ENCODE peak calls at places on chromosomes 5 and 9, in ten cellular contexts. One of them, this sample, is unnamed.

GRCh38 chr9:134620751-134621557 is 20.6 kb upstream of the COL5A1 start:
- DNase-seq in lung: no peak
- DNase-seq in hepatocyte: no peak
- DNase-seq in CD8-positive, alpha-beta T cell: no peak
- DNase-seq in left ventricle myocardium inferior: no peak
- DNase-seq in fibroblast of lung: no peak
- DNase-seq in GM23338: no peak
- DNase-seq in breast epithelium: peak
- DNase-seq in endodermal cell: peak
- DNase-seq in upper lobe of left lung: no peak
- DNase-seq in this sample: peak

GRCh38 chr9:135324329-135324728 is 155.3 kb upstream of the PPP1R26 start:
- DNase-seq in lung: no peak
- DNase-seq in endodermal cell: no peak
- DNase-seq in breast epithelium: no peak
- DNase-seq in left ventricle myocardium inferior: no peak
- DNase-seq in hepatocyte: no peak
- DNase-seq in fibroblast of lung: no peak
- DNase-seq in GM23338: no peak
- DNase-seq in upper lobe of left lung: peak
- DNase-seq in CD8-positive, alpha-beta T cell: no peak
- DNase-seq in this sample: no peak

GRCh38 chr9:94018628-94019027 is 63.5 kb upstream of the BARX1 start:
- DNase-seq in endodermal cell: no peak
- DNase-seq in upper lobe of left lung: peak
- DNase-seq in GM23338: no peak
- DNase-seq in left ventricle myocardium inferior: no peak
- DNase-seq in lung: no peak
- DNase-seq in hepatocyte: no peak
- DNase-seq in breast epithelium: no peak
- DNase-seq in fibroblast of lung: peak
- DNase-seq in CD8-positive, alpha-beta T cell: no peak
- DNase-seq in this sample: no peak

GRCh38 chr5:159786901-159787691 is 129.2 kb upstream of the ADRA1B start:
- DNase-seq in breast epithelium: no peak
- DNase-seq in GM23338: no peak
- DNase-seq in left ventricle myocardium inferior: peak
- DNase-seq in CD8-positive, alpha-beta T cell: no peak
- DNase-seq in hepatocyte: peak
- DNase-seq in lung: peak
- DNase-seq in endodermal cell: no peak
- DNase-seq in fibroblast of lung: peak
- DNase-seq in upper lobe of left lung: peak
- DNase-seq in this sample: no peak

GRCh38 chr5:58849995-58850667 is 267.3 kb downstream of the RAB3C start:
- DNase-seq in fibroblast of lung: peak
- DNase-seq in left ventricle myocardium inferior: no peak
- DNase-seq in upper lobe of left lung: peak
- DNase-seq in GM23338: peak
- DNase-seq in hepatocyte: peak
- DNase-seq in breast epithelium: no peak
- DNase-seq in CD8-positive, alpha-beta T cell: no peak
- DNase-seq in lung: peak
- DNase-seq in endodermal cell: peak
- DNase-seq in this sample: peak

GRCh38 chr5:43190755-43191603 is 1.0 kb upstream of the NIM1K start:
- DNase-seq in CD8-positive, alpha-beta T cell: no peak
- DNase-seq in hepatocyte: peak
- DNase-seq in GM23338: no peak
- DNase-seq in fibroblast of lung: peak
- DNase-seq in endodermal cell: no peak
- DNase-seq in lung: no peak
- DNase-seq in left ventricle myocardium inferior: no peak
- DNase-seq in breast epithelium: no peak
- DNase-seq in upper lobe of left lung: no peak
- DNase-seq in this sample: no peak

GRCh38 chr5:131747180-131748105 is 49.4 kb downstream of the FNIP1 start:
- DNase-seq in upper lobe of left lung: no peak
- DNase-seq in left ventricle myocardium inferior: no peak
- DNase-seq in GM23338: no peak
- DNase-seq in fibroblast of lung: peak
- DNase-seq in hepatocyte: no peak
- DNase-seq in lung: no peak
- DNase-seq in CD8-positive, alpha-beta T cell: no peak
- DNase-seq in endodermal cell: no peak
- DNase-seq in breast epithelium: no peak
- DNase-seq in this sample: no peak

GRCh38 chr5:178322736-178323540 is 90.3 kb upstream of the PHYKPL start:
- DNase-seq in breast epithelium: no peak
- DNase-seq in upper lobe of left lung: no peak
- DNase-seq in fibroblast of lung: no peak
- DNase-seq in GM23338: no peak
- DNase-seq in hepatocyte: no peak
- DNase-seq in lung: no peak
- DNase-seq in endodermal cell: peak
- DNase-seq in left ventricle myocardium inferior: no peak
- DNase-seq in CD8-positive, alpha-beta T cell: no peak
- DNase-seq in this sample: no peak

GRCh38 chr9:82021198-82021597 is 32.6 kb downstream of the SPATA31D1 start:
- DNase-seq in endodermal cell: no peak
- DNase-seq in lung: no peak
- DNase-seq in left ventricle myocardium inferior: no peak
- DNase-seq in fibroblast of lung: peak
- DNase-seq in breast epithelium: no peak
- DNase-seq in CD8-positive, alpha-beta T cell: no peak
- DNase-seq in hepatocyte: peak
- DNase-seq in GM23338: no peak
- DNase-seq in upper lobe of left lung: no peak
- DNase-seq in this sample: no peak

GRCh38 chr5:252546-252945 is 18.9 kb upstream of the PDCD6 start:
- DNase-seq in endodermal cell: no peak
- DNase-seq in fibroblast of lung: no peak
- DNase-seq in lung: no peak
- DNase-seq in hepatocyte: no peak
- DNase-seq in CD8-positive, alpha-beta T cell: no peak
- DNase-seq in breast epithelium: no peak
- DNase-seq in upper lobe of left lung: no peak
- DNase-seq in GM23338: no peak
- DNase-seq in left ventricle myocardium inferior: no peak
- DNase-seq in this sample: no peak

GRCh38 chr5:84830265-84830664 is 445.6 kb upstream of the EDIL3 start:
- DNase-seq in GM23338: no peak
- DNase-seq in lung: no peak
- DNase-seq in upper lobe of left lung: no peak
- DNase-seq in breast epithelium: no peak
- DNase-seq in left ventricle myocardium inferior: no peak
- DNase-seq in fibroblast of lung: no peak
- DNase-seq in CD8-positive, alpha-beta T cell: no peak
- DNase-seq in endodermal cell: no peak
- DNase-seq in hepatocyte: no peak
- DNase-seq in this sample: no peak

GRCh38 chr5:143582176-143582575 is 178.7 kb upstream of the NR3C1 start:
- DNase-seq in CD8-positive, alpha-beta T cell: no peak
- DNase-seq in lung: no peak
- DNase-seq in breast epithelium: no peak
- DNase-seq in left ventricle myocardium inferior: no peak
- DNase-seq in endodermal cell: no peak
- DNase-seq in hepatocyte: no peak
- DNase-seq in fibroblast of lung: no peak
- DNase-seq in upper lobe of left lung: no peak
- DNase-seq in GM23338: peak
- DNase-seq in this sample: no peak

GRCh38 chr9:124852121-124852828 is 985 bp upstream of the WDR38 start:
- DNase-seq in hepatocyte: no peak
- DNase-seq in left ventricle myocardium inferior: peak
- DNase-seq in lung: no peak
- DNase-seq in breast epithelium: no peak
- DNase-seq in GM23338: no peak
- DNase-seq in upper lobe of left lung: no peak
- DNase-seq in CD8-positive, alpha-beta T cell: no peak
- DNase-seq in fibroblast of lung: no peak
- DNase-seq in endodermal cell: no peak
- DNase-seq in this sample: no peak

GRCh38 chr5:11509793-11510192 is 394.5 kb downstream of the CTNND2 start:
- DNase-seq in endodermal cell: no peak
- DNase-seq in lung: no peak
- DNase-seq in CD8-positive, alpha-beta T cell: no peak
- DNase-seq in upper lobe of left lung: no peak
- DNase-seq in GM23338: no peak
- DNase-seq in fibroblast of lung: no peak
- DNase-seq in left ventricle myocardium inferior: no peak
- DNase-seq in hepatocyte: no peak
- DNase-seq in breast epithelium: no peak
- DNase-seq in this sample: no peak
- H3K27ac ChIP-seq in endodermal cell: no peak
- H3K27ac ChIP-seq in lung: no peak
- H3K27ac ChIP-seq in CD8-positive, alpha-beta T cell: no peak
- H3K27ac ChIP-seq in upper lobe of left lung: no peak
- H3K27ac ChIP-seq in GM23338: no peak
- H3K27ac ChIP-seq in fibroblast of lung: no peak
- H3K27ac ChIP-seq in left ventricle myocardium inferior: no peak
- H3K27ac ChIP-seq in hepatocyte: no peak
- H3K27ac ChIP-seq in breast epithelium: no peak
- H3K27ac ChIP-seq in this sample: no peak

GRCh38 chr5:61168951-61169350 is 6.7 kb upstream of the SMIM15 start:
- DNase-seq in fibroblast of lung: no peak
- DNase-seq in endodermal cell: no peak
- DNase-seq in left ventricle myocardium inferior: no peak
- DNase-seq in upper lobe of left lung: no peak
- DNase-seq in breast epithelium: no peak
- DNase-seq in CD8-positive, alpha-beta T cell: no peak
- DNase-seq in GM23338: no peak
- DNase-seq in lung: no peak
- DNase-seq in hepatocyte: no peak
- DNase-seq in this sample: no peak

GRCh38 chr5:61171479-61171878 is 9.2 kb upstream of the SMIM15 start:
- DNase-seq in upper lobe of left lung: no peak
- DNase-seq in endodermal cell: no peak
- DNase-seq in lung: no peak
- DNase-seq in CD8-positive, alpha-beta T cell: no peak
- DNase-seq in GM23338: no peak
- DNase-seq in left ventricle myocardium inferior: no peak
- DNase-seq in breast epithelium: no peak
- DNase-seq in hepatocyte: no peak
- DNase-seq in fibroblast of lung: no peak
- DNase-seq in this sample: no peak

GRCh38 chr5:61163905-61164304 is 1.6 kb upstream of the SMIM15 start:
- DNase-seq in GM23338: no peak
- DNase-seq in left ventricle myocardium inferior: no peak
- DNase-seq in fibroblast of lung: no peak
- DNase-seq in CD8-positive, alpha-beta T cell: no peak
- DNase-seq in lung: no peak
- DNase-seq in hepatocyte: no peak
- DNase-seq in breast epithelium: no peak
- DNase-seq in endodermal cell: no peak
- DNase-seq in upper lobe of left lung: no peak
- DNase-seq in this sample: no peak

GRCh38 chr5:61162832-61163567 is 732 bp upstream of the SMIM15 start:
- DNase-seq in endodermal cell: no peak
- DNase-seq in GM23338: peak
- DNase-seq in breast epithelium: no peak
- DNase-seq in lung: no peak
- DNase-seq in fibroblast of lung: peak
- DNase-seq in CD8-positive, alpha-beta T cell: no peak
- DNase-seq in hepatocyte: no peak
- DNase-seq in upper lobe of left lung: peak
- DNase-seq in left ventricle myocardium inferior: no peak
- DNase-seq in this sample: peak

DNA sequence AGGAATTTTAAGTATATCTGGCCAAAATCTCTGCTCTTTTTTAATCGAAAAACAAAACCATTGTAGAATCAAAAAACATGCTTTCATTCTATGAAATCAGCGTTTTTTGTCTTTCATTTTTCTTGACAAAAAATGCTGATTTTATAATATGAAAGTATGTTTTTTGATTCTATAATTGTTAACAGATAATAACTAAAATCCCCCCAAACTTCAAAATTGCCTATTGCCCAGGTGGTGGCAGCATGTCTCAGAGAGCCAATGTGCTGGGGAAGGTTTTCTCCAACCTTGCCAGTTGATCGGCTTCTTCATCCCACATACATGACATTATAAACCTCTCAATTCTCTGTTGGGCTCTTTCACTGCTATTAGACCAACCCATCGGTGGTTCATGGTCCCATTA is 5.1 kb upstream of the SMIM15 start:
- DNase-seq in breast epithelium: no peak
- DNase-seq in hepatocyte: peak
- DNase-seq in endodermal cell: peak
- DNase-seq in fibroblast of lung: peak
- DNase-seq in left ventricle myocardium inferior: no peak
- DNase-seq in CD8-positive, alpha-beta T cell: no peak
- DNase-seq in lung: no peak
- DNase-seq in GM23338: peak
- DNase-seq in upper lobe of left lung: no peak
- DNase-seq in this sample: no peak
- TF ChIP-seq CTCF in breast epithelium: no peak
- TF ChIP-seq CTCF in hepatocyte: peak
- TF ChIP-seq CTCF in endodermal cell: peak
- TF ChIP-seq CTCF in fibroblast of lung: peak
- TF ChIP-seq CTCF in left ventricle myocardium inferior: peak
- TF ChIP-seq CTCF in CD8-positive, alpha-beta T cell: no peak
- TF ChIP-seq CTCF in lung: no peak
- TF ChIP-seq CTCF in GM23338: peak
- TF ChIP-seq CTCF in upper lobe of left lung: no peak
- TF ChIP-seq CTCF in this sample: peak

DNA sequence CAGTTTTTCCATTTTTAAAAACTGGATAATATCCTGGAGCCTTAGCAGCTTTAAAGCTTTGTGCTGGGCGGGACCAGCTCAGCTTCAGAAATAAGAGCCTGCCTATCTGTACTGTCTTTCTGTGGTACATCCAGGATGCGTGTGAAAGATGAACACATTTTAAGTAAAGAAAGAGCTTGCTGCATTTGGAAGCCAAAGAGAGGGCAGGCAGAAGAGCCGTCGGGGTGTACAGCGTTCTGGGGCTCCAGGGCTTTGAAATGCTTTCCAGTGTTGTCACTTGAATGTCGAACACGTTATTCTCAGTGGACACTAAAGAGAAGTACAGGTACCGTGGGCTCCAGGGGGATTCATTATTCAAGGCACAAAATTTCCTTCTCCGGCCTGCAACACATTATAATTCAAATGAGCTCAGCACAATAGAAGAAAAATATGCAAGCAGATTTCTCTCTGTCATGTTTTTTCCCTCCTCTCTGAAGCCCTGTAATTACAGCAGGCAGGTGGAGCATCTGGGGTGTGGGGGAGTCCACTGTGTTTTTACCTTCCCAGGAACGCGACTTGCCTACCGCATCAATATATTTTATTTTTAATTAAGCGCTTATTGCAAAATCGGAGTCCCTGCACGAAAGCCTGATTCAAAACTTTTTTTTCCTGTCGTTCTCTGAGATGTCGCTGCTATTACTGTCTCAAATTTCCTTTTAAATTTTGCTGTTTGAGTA is 293.1 kb downstream of the ZSWIM6 start:
- DNase-seq in CD8-positive, alpha-beta T cell: no peak
- DNase-seq in endodermal cell: no peak
- DNase-seq in breast epithelium: no peak
- DNase-seq in fibroblast of lung: no peak
- DNase-seq in hepatocyte: no peak
- DNase-seq in lung: no peak
- DNase-seq in left ventricle myocardium inferior: no peak
- DNase-seq in GM23338: peak
- DNase-seq in upper lobe of left lung: no peak
- DNase-seq in this sample: no peak
- H3K4me3 ChIP-seq in CD8-positive, alpha-beta T cell: no peak
- H3K4me3 ChIP-seq in endodermal cell: peak
- H3K4me3 ChIP-seq in breast epithelium: peak
- H3K4me3 ChIP-seq in fibroblast of lung: peak
- H3K4me3 ChIP-seq in hepatocyte: peak
- H3K4me3 ChIP-seq in lung: no peak
- H3K4me3 ChIP-seq in left ventricle myocardium inferior: peak
- H3K4me3 ChIP-seq in GM23338: peak
- H3K4me3 ChIP-seq in upper lobe of left lung: peak
- H3K4me3 ChIP-seq in this sample: peak

GRCh38 chr5:150155258-150156032 is at the start of gene PDGFRB:
- DNase-seq in CD8-positive, alpha-beta T cell: peak
- DNase-seq in left ventricle myocardium inferior: peak
- DNase-seq in fibroblast of lung: peak
- DNase-seq in lung: peak
- DNase-seq in endodermal cell: peak
- DNase-seq in breast epithelium: peak
- DNase-seq in hepatocyte: peak
- DNase-seq in GM23338: peak
- DNase-seq in upper lobe of left lung: peak
- DNase-seq in this sample: no peak
- H3K27ac ChIP-seq in CD8-positive, alpha-beta T cell: no peak
- H3K27ac ChIP-seq in left ventricle myocardium inferior: peak
- H3K27ac ChIP-seq in fibroblast of lung: peak
- H3K27ac ChIP-seq in lung: peak
- H3K27ac ChIP-seq in endodermal cell: peak
- H3K27ac ChIP-seq in breast epithelium: peak
- H3K27ac ChIP-seq in hepatocyte: peak
- H3K27ac ChIP-seq in GM23338: peak
- H3K27ac ChIP-seq in upper lobe of left lung: peak
- H3K27ac ChIP-seq in this sample: peak